ENCODE peak calls at places on chromosomes 7 and 10, in eight cellular contexts. W, O, B, E, R, D, M and F are unnamed samples.

GRCh38 chr7:140640727-140641531 is at the start of gene DENND2A:
- DNase-seq in W (peak), O (no peak), B (no peak), E (peak), R (peak), D (peak), M (peak), F (peak)

GRCh38 chr10:35706959-35707358 is 64.9 kb upstream of the FZD8 start:
- DNase-seq in W (no peak), O (no peak), B (no peak), E (no peak), R (no peak), D (no peak), M (no peak), F (no peak)

GRCh38 chr10:104581884-104582603 is 59.0 kb upstream of the SORCS3 start:
- DNase-seq in W (peak), O (peak), B (no peak), E (no peak), R (no peak), D (no peak), M (no peak), F (no peak)

GRCh38 chr7:22295402-22296264 is 61.3 kb downstream of the RAPGEF5 start:
- DNase-seq in W (no peak), O (no peak), B (no peak), E (no peak), R (no peak), D (no peak), M (no peak), F (no peak)

GRCh38 chr7:85516675-85517074 is 329.8 kb upstream of the SEMA3D start:
- DNase-seq in W (peak), O (no peak), B (no peak), E (no peak), R (no peak), D (no peak), M (no peak), F (no peak)

GRCh38 chr7:157412021-157412443 is 75.2 kb downstream of the DNAJB6 start:
- DNase-seq in W (peak), O (peak), B (no peak), E (no peak), R (peak), D (peak), M (no peak), F (no peak)

GRCh38 chr7:2231992-2232765 is 566 bp downstream of the MAD1L1 start:
- DNase-seq in W (no peak), O (no peak), B (peak), E (no peak), R (no peak), D (peak), M (no peak), F (peak)

GRCh38 chr7:96380111-96380512 is 58.2 kb upstream of the SLC25A13 start:
- DNase-seq in W (no peak), O (no peak), B (no peak), E (no peak), R (no peak), D (no peak), M (peak), F (no peak)

GRCh38 chr10:72344932-72345331 is 9.8 kb downstream of the DNAJB12 start:
- DNase-seq in W (no peak), O (no peak), B (no peak), E (no peak), R (no peak), D (no peak), M (peak), F (no peak)

GRCh38 chr7:140195859-140196258 is 19.1 kb upstream of the KDM7A start:
- DNase-seq in W (no peak), O (no peak), B (no peak), E (no peak), R (no peak), D (no peak), M (no peak), F (no peak)

GRCh38 chr10:77756319-77757232 is 119.0 kb upstream of the KCNMA1 start:
- DNase-seq in W (peak), O (no peak), B (no peak), E (no peak), R (no peak), D (no peak), M (no peak), F (peak)

GRCh38 chr10:28331821-28332220 is 29.0 kb upstream of the MPP7 start:
- DNase-seq in W (peak), O (peak), B (no peak), E (no peak), R (no peak), D (no peak), M (no peak), F (no peak)

GRCh38 chr10:91598211-91598981 is 34.5 kb downstream of the PPP1R3C start:
- DNase-seq in W (peak), O (peak), B (no peak), E (no peak), R (no peak), D (no peak), M (no peak), F (no peak)

GRCh38 chr7:138835087-138835486 is 37.1 kb upstream of the ATP6V0A4 start:
- DNase-seq in W (no peak), O (no peak), B (no peak), E (no peak), R (no peak), D (no peak), M (no peak), F (no peak)
- TF ChIP-seq CTCF in W (no peak), O (no peak), B (no peak), E (no peak), R (no peak), D (no peak), M (no peak), F (peak)

GRCh38 chr7:121603886-121604285 is 207.8 kb upstream of the FAM3C start:
- DNase-seq in W (no peak), O (no peak), B (no peak), E (no peak), R (no peak), D (no peak), M (no peak), F (no peak)

GRCh38 chr7:121609208-121609607 is 213.1 kb upstream of the FAM3C start:
- DNase-seq in W (no peak), O (no peak), B (no peak), E (no peak), R (no peak), D (no peak), M (no peak), F (no peak)

GRCh38 chr7:121608785-121609184 is 212.7 kb upstream of the FAM3C start:
- DNase-seq in W (no peak), O (no peak), B (no peak), E (no peak), R (no peak), D (no peak), M (no peak), F (no peak)

GRCh38 chr7:121604627-121605296 is 208.7 kb upstream of the FAM3C start:
- DNase-seq in W (no peak), O (no peak), B (no peak), E (no peak), R (no peak), D (no peak), M (no peak), F (no peak)

GRCh38 chr7:121605297-121605640 is 209.2 kb upstream of the FAM3C start:
- DNase-seq in W (peak), O (no peak), B (no peak), E (no peak), R (no peak), D (no peak), M (no peak), F (no peak)
- TF ChIP-seq CTCF in W (peak), O (no peak), B (no peak), E (no peak), R (peak), D (peak), M (no peak), F (no peak)

DNA sequence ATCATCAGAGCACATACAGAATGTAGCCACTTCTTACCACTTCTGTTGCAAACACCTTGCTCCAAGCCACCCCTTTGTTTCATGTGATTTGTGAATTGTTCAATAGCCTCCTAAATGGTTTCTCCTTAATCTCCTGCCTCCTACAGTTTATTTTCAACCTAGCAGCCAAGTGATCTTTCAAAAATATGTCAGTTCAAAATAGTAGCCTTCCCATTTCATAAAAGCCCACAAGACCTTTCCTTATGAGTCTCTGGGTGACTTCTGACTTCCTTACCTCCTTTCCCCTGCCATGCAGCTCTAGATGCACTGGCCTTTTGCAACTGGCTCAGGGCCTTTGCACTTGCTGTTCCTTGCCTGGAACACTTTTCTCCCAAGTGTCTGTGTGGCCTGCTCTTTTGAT is 4.8 kb downstream of the MINDY4 start:
- DNase-seq in W (no peak), O (no peak), B (no peak), E (no peak), R (no peak), D (no peak), M (no peak), F (no peak)
- TF ChIP-seq CTCF in W (no peak), O (no peak), B (no peak), E (no peak), R (no peak), D (no peak), M (no peak), F (no peak)

DNA sequence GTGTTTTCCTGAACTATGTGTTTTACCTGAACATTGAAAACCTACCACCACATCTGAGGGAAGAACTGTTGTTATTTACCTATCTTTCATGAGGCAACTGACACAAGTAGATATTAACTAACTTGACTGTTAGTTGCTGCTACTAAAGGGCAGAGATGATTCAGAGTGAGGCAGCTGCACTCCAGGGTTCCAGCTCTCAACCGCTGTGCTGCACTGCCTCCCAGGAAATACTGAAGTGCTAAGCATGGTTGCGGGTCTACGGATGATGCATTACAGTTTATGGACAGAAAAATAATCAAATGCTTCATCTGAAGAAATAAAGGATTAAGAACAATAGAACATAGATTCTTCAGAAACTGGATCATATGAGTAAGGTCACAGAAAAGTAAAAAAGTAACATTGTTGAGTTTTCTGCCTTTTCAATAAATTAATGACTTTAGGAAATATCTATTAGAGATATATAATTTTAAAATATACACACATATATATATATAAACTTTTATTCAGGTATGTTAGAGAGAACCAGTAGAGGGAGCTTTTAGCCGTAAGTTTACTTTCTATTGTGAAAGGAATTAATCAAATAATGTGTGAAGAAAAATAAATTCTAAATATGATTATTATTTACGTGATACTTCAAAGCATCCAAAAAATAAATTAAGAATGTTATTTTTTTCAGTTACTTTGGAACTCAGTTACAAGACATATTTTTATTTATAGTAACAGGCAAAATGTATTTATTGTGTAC is 620.0 kb downstream of the CNTNAP2 start:
- DNase-seq in W (no peak), O (no peak), B (no peak), E (no peak), R (no peak), D (no peak), M (no peak), F (no peak)
- TF ChIP-seq CTCF in W (no peak), O (no peak), B (no peak), E (no peak), R (no peak), D (no peak), M (no peak), F (peak)